ENCODE peak calls at places on chromosomes 1 and 21, in five cellular contexts. N is kidney, T is tibial artery, D is choroid plexus epithelial cell, X is tibial nerve. G is an unnamed sample.

GRCh38 chr1:206939131-206939530 is 7.1 kb downstream of the PIGR start:
- DNase-seq in D (no peak), X (no peak), T (no peak), N (no peak), G (no peak)

GRCh38 chr1:23358310-23358709 is 11.3 kb downstream of the ZNF436 start:
- DNase-seq in N (no peak), X (no peak), T (no peak), D (no peak), G (no peak)

GRCh38 chr1:54967372-54967771 is 13.1 kb upstream of the TMEM61 start:
- DNase-seq in X (no peak), T (no peak), D (no peak), N (peak), G (no peak)

GRCh38 chr1:114707604-114708003 is 9.0 kb downstream of the NRAS start:
- DNase-seq in T (no peak), X (no peak), D (no peak), N (no peak), G (no peak)

GRCh38 chr1:65020774-65021173 is 54.4 kb upstream of the JAK1 start:
- DNase-seq in D (peak), N (no peak), X (no peak), T (no peak), G (no peak)

GRCh38 chr1:12597792-12598191 is 20.2 kb downstream of the DHRS3 start:
- DNase-seq in T (peak), D (no peak), N (peak), X (no peak), G (no peak)

GRCh38 chr1:198656500-198656932 is 17.7 kb downstream of the PTPRC start:
- DNase-seq in N (peak), T (no peak), X (no peak), D (no peak), G (no peak)

GRCh38 chr1:159250817-159251216 is 46.1 kb downstream of the ACKR1 start:
- DNase-seq in X (no peak), T (no peak), D (no peak), N (peak), G (no peak)

GRCh38 chr1:50271968-50272578 is 151.2 kb downstream of the DMRTA2 start:
- DNase-seq in D (no peak), X (no peak), T (no peak), N (no peak), G (no peak)

GRCh38 chr1:223140551-223140950 is 2.5 kb downstream of the TLR5 start:
- DNase-seq in X (no peak), T (no peak), D (no peak), N (no peak), G (no peak)

GRCh38 chr1:226292874-226293552 is 16.0 kb downstream of the LIN9 start:
- DNase-seq in D (no peak), X (no peak), T (no peak), N (no peak), G (no peak)

GRCh38 chr1:8711161-8711560 is 106.3 kb downstream of the RERE start:
- DNase-seq in N (no peak), X (no peak), T (no peak), D (peak), G (no peak)

GRCh38 chr1:196148367-196148970 is 459.8 kb downstream of the KCNT2 start:
- DNase-seq in D (peak), T (no peak), X (no peak), N (no peak), G (peak)

GRCh38 chr1:107138166-107138565 is 2.7 kb upstream of the NTNG1 start:
- DNase-seq in N (no peak), D (no peak), T (no peak), X (no peak), G (no peak)

GRCh38 chr1:66305927-66306326 is 228.0 kb upstream of the SGIP1 start:
- DNase-seq in T (no peak), N (no peak), X (no peak), D (no peak), G (no peak)

GRCh38 chr1:6497215-6497866 is 5.9 kb upstream of the PLEKHG5 start:
- DNase-seq in D (no peak), T (no peak), X (no peak), N (peak), G (no peak)

GRCh38 chr1:158204458-158204827 is 23.7 kb downstream of the CD1D start:
- DNase-seq in X (no peak), N (no peak), T (no peak), D (no peak), G (no peak)

GRCh38 chr1:86913399-86913895 is 479 bp downstream of the SELENOF start:
- DNase-seq in D (peak), N (no peak), X (no peak), T (no peak), G (peak)

GRCh38 chr1:86914998-86915736 is 732 bp downstream of the HS2ST1 start:
- DNase-seq in T (peak), X (peak), D (peak), N (peak), G (peak)

GRCh38 chr1:86915737-86916235 is 1.4 kb downstream of the HS2ST1 start:
- DNase-seq in D (peak), N (no peak), X (no peak), T (no peak), G (no peak)

GRCh38 chr1:86913896-86914634 is at the start of gene SELENOF:
- DNase-seq in T (peak), X (peak), N (peak), D (peak), G (peak)

GRCh38 chr1:86914635-86914997 is at the start of gene HS2ST1:
- DNase-seq in N (no peak), X (no peak), T (no peak), D (no peak), G (no peak)
- TF ChIP-seq CTCF in N (no peak), X (no peak), T (no peak), D (no peak), G (no peak)

DNA sequence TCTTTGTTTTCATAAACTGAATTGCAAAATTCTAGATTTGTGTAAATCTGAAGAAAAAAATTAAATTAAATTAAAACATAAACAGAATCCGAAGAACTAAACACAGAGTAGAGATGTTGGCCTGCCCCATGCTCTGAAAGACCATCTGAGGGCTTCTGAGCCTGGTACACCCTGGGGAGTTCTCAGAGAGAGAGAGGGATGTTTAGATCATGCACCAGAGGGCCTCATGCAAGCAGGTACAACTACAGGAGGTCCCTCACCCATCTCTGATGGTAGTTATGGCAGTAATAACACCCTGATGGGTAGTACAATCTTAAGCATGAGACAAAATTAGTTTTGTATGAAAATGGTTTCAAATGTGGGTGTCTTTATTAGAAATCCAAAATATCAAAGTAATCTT is 127.7 kb downstream of the TGFB2 start:
- DNase-seq in T (no peak), N (no peak), X (no peak), D (no peak), G (no peak)
- TF ChIP-seq CTCF in T (no peak), N (no peak), X (no peak), D (no peak), G (no peak)

GRCh38 chr1:31715097-31715872 is 11.5 kb upstream of the COL16A1 start:
- DNase-seq in D (peak), X (peak), T (peak), N (peak), G (peak)

GRCh38 chr1:31712625-31713024 is 8.8 kb upstream of the COL16A1 start:
- DNase-seq in X (peak), N (peak), T (peak), D (peak), G (peak)

GRCh38 chr1:31715873-31716220 is 12.0 kb upstream of the COL16A1 start:
- DNase-seq in N (no peak), D (no peak), T (no peak), X (no peak), G (no peak)

GRCh38 chr1:31712041-31712440 is 8.2 kb upstream of the COL16A1 start:
- DNase-seq in N (peak), T (no peak), D (peak), X (no peak), G (peak)

GRCh38 chr1:31714442-31715096 is 10.8 kb upstream of the COL16A1 start:
- DNase-seq in N (peak), T (peak), X (peak), D (peak), G (peak)
- TF ChIP-seq CTCF in N (peak), T (peak), X (peak), D (peak), G (peak)

GRCh38 chr21:41407541-41408460 is 18.2 kb upstream of the MX1 start:
- DNase-seq in X (no peak), N (no peak), D (no peak), T (no peak), G (no peak)

GRCh38 chr21:41406340-41406739 is 19.7 kb upstream of the MX1 start:
- DNase-seq in T (no peak), X (no peak), D (no peak), N (no peak), G (no peak)

GRCh38 chr21:41410767-41411448 is 15.1 kb upstream of the MX1 start:
- DNase-seq in T (no peak), X (no peak), N (no peak), D (no peak), G (no peak)

GRCh38 chr21:41410361-41410760 is 15.7 kb upstream of the MX1 start:
- DNase-seq in T (no peak), N (no peak), D (no peak), X (no peak), G (no peak)

DNA sequence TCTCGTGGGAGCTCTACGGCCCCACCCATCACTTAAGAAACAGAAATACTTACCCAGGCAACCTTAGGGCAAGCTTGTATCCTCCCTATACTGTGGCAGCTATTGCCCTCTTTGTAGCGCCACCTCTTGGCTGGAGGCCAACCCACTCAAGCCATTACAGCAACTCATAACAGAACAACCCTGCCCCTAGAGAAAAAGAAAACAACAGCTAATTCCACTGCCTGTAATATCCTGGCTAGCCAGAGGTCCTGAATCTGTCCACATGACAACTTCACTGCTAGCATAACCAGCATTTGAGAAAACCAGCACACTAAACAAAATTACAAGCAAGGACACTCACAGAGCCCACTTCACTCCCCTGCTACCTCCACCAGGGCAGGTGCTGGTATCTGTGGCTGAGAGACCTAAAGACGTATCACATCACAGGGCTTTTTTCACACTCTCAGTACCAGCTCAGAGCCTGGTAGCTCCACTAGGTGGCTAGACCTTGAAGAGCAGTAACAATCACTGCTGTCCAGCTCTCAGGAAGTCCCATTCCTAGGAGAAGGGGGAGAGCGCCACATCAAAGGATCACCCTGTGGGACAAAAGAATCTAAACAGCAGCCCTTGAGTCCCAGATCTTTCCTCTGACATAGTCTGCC is 14.5 kb upstream of the MX1 start:
- DNase-seq in N (no peak), T (no peak), X (no peak), D (no peak), G (no peak)
- TF ChIP-seq CTCF in N (peak), T (no peak), X (no peak), D (no peak), G (peak)

GRCh38 chr1:61436016-61436415 is 288.9 kb downstream of the TM2D1 start:
- DNase-seq in T (no peak), N (no peak), X (no peak), D (peak), G (no peak)
- TF ChIP-seq CTCF in T (no peak), N (no peak), X (no peak), D (peak), G (peak)